ENCODE peak calls at places on chromosome 15, in six cellular contexts. R is AG09309, G is tibial nerve, K is retinal pigment epithelial cell, J is astrocyte, Y is neuronal stem cell. P is an unnamed sample.
A peak's percentile ranks its signal among the peaks of the same experiment; 100 is the strongest.

GRCh38 chr15:77033729-77034619 is 36.9 kb downstream of the TSPAN3 start:
- DNase-seq in G (peak; percentile 9), Y (no peak), R (no peak), J (no peak), K (no peak), P (no peak)

GRCh38 chr15:83284563-83285283 is at the start of gene BNC1:
- DNase-seq in Y (no peak), J (no peak), R (no peak), K (no peak), G (no peak), P (peak; percentile 26)

GRCh38 chr15:27831384-27832262 is 267.5 kb downstream of the OCA2 start:
- DNase-seq in R (no peak), G (no peak), K (no peak), Y (no peak), J (no peak), P (no peak)

GRCh38 chr15:66621491-66622467 is 56.0 kb upstream of the LCTL start:
- DNase-seq in G (no peak), K (peak; percentile 49), Y (peak; percentile 41), R (no peak), J (no peak), P (peak; percentile 34)

GRCh38 chr15:81098884-81099601 is 35.0 kb upstream of the CFAP161 start:
- DNase-seq in R (no peak), Y (no peak), J (no peak), K (no peak), G (no peak), P (peak; percentile 29)

GRCh38 chr15:78663703-78664102 is 22.7 kb upstream of the CHRNB4 start:
- DNase-seq in R (no peak), J (no peak), G (no peak), K (no peak), Y (no peak), P (no peak)

GRCh38 chr15:29208352-29208751 is 61.3 kb downstream of the NSMCE3 start:
- DNase-seq in Y (no peak), G (no peak), K (no peak), J (no peak), R (no peak), P (no peak)

GRCh38 chr15:80969316-80969715 is 20.3 kb downstream of the MESD start:
- DNase-seq in G (no peak), Y (no peak), K (no peak), J (no peak), R (no peak), P (no peak)

GRCh38 chr15:36358094-36358961 is 221.1 kb upstream of the CDIN1 start:
- DNase-seq in R (peak; percentile 55), J (peak; percentile 95), Y (no peak), G (no peak), K (peak; percentile 51), P (peak; percentile 83)

GRCh38 chr15:74906193-74906449 is 530 bp downstream of the FAM219B start:
- DNase-seq in R (no peak), K (no peak), G (no peak), Y (no peak), J (no peak), P (no peak)

GRCh38 chr15:62495670-62496328 is 330.7 kb upstream of the C2CD4B start:
- DNase-seq in G (no peak), J (peak; percentile 92), Y (no peak), K (peak; percentile 93), R (peak; percentile 89), P (peak; percentile 96)

GRCh38 chr15:81155375-81156218 is 21.5 kb downstream of the CFAP161 start:
- DNase-seq in K (no peak), J (peak; percentile 22), R (peak; percentile 53), Y (no peak), G (no peak), P (peak; percentile 83)

GRCh38 chr15:40219801-40220200 is 19.1 kb upstream of the PAK6 start:
- DNase-seq in Y (no peak), G (no peak), J (no peak), R (no peak), K (no peak), P (no peak)

GRCh38 chr15:31197497-31198414 is 96.2 kb upstream of the TRPM1 start:
- DNase-seq in R (no peak), K (no peak), J (no peak), Y (peak; percentile 15), G (no peak), P (no peak)

GRCh38 chr15:68028137-68028771 is 25.9 kb upstream of the PIAS1 start:
- DNase-seq in Y (no peak), R (no peak), K (no peak), G (no peak), J (peak; percentile 28), P (no peak)

GRCh38 chr15:101012326-101013040 is 93.3 kb downstream of the LRRK1 start:
- DNase-seq in R (no peak), Y (no peak), J (no peak), G (no peak), K (no peak), P (no peak)

GRCh38 chr15:32683906-32684584 is 33.8 kb upstream of the GREM1 start:
- DNase-seq in R (peak; percentile 90), K (no peak), G (no peak), Y (no peak), J (peak; percentile 99), P (peak; percentile 99)

GRCh38 chr15:47422901-47423300 is 294.4 kb upstream of the SEMA6D start:
- DNase-seq in Y (no peak), R (no peak), G (no peak), J (no peak), K (no peak), P (no peak)

GRCh38 chr15:78564743-78565096 is 600 bp upstream of the CHRNA5 start:
- DNase-seq in K (no peak), J (no peak), R (no peak), G (no peak), Y (no peak), P (no peak)

GRCh38 chr15:43939070-43939469 is 112.3 kb downstream of the WDR76 start:
- DNase-seq in R (no peak), Y (no peak), K (no peak), G (no peak), J (no peak), P (no peak)

GRCh38 chr15:77384086-77384485 is 35.8 kb downstream of the PEAK1 start:
- DNase-seq in J (no peak), K (no peak), R (no peak), G (no peak), Y (no peak), P (no peak)

GRCh38 chr15:60798821-60799220 is 319.9 kb upstream of the ICE2 start:
- DNase-seq in R (peak; percentile 73), G (no peak), J (peak; percentile 56), Y (no peak), K (no peak), P (peak; percentile 82)

GRCh38 chr15:60580068-60580467 is 101.1 kb upstream of the ICE2 start:
- DNase-seq in K (no peak), Y (no peak), J (no peak), G (no peak), R (no peak), P (no peak)

GRCh38 chr15:74978503-74978902 is 16.9 kb upstream of the SCAMP5 start:
- DNase-seq in R (no peak), K (no peak), J (no peak), G (no peak), Y (no peak), P (peak; percentile 33)

GRCh38 chr15:43230640-43231115 is 9.9 kb upstream of the EPB42 start:
- DNase-seq in G (no peak), J (no peak), Y (no peak), K (no peak), R (peak; percentile 33), P (peak; percentile 78)

GRCh38 chr15:100198442-100198841 is 143.3 kb downstream of the ADAMTS17 start:
- DNase-seq in K (no peak), R (no peak), G (no peak), J (no peak), Y (no peak), P (no peak)

GRCh38 chr15:98586066-98586465 is 62.3 kb upstream of the IGF1R start:
- DNase-seq in J (no peak), G (no peak), R (no peak), Y (no peak), K (no peak), P (no peak)

GRCh38 chr15:87711011-87711410 is 545.5 kb downstream of the NTRK3 start:
- DNase-seq in G (no peak), J (peak; percentile 82), Y (no peak), R (no peak), K (peak; percentile 11), P (no peak)

GRCh38 chr15:75943713-75944215 is 40.1 kb downstream of the FBXO22 start:
- DNase-seq in R (no peak), J (peak; percentile 36), K (no peak), Y (no peak), G (no peak), P (no peak)

GRCh38 chr15:72782993-72783562 is 480 bp downstream of the ADPGK start:
- DNase-seq in Y (no peak), G (peak; percentile 19), R (no peak), J (no peak), K (no peak), P (peak; percentile 32)

GRCh38 chr15:99055555-99056134 is 48.1 kb upstream of the PGPEP1L start:
- DNase-seq in K (no peak), G (no peak), R (no peak), J (no peak), Y (no peak), P (no peak)

DNA sequence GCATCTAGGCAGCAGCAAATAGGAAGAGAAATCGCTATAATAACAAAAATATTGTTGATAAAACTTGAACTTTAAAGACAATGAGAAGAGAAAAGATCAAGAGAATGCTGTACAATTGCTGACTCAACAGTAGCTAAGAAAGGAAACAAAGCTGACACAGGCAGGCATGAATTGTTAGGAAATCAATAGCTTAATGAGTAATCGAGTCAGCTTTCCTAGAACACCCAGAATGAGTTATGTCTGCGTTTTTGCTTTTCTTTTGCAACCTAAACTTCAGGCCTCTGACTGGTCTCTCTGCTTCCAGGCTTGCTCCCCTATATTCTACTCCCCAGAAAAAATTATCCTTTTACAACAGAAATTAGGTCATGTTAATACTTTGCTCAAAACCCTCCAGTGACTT is 116.1 kb downstream of the TMCO5A start:
- DNase-seq in R (no peak), J (peak; percentile 62), Y (no peak), G (no peak), K (no peak), P (peak; percentile 78)
- H3K4me3 ChIP-seq in R (no peak overlapping the region), J (no peak overlapping the region), Y (no peak overlapping the region), G (no peak overlapping the region), K (no peak overlapping the region), P (no peak overlapping the region)

GRCh38 chr15:51966192-51966591 is 5.4 kb downstream of the LEO1 start:
- DNase-seq in R (no peak), K (no peak), J (no peak), G (no peak), Y (no peak), P (no peak)
- H3K4me3 ChIP-seq in R (no peak overlapping the region), K (no peak overlapping the region), J (no peak overlapping the region), G (no peak overlapping the region), Y (no peak overlapping the region), P (no peak overlapping the region)

GRCh38 chr15:57592836-57593420 is 1.2 kb downstream of the MYZAP start:
- DNase-seq in J (no peak), Y (no peak), R (no peak), K (no peak), G (no peak), P (no peak)
- H3K4me3 ChIP-seq in J (no peak overlapping the region), Y (no peak overlapping the region), R (no peak overlapping the region), K (no peak overlapping the region), G (no peak overlapping the region), P (no peak overlapping the region)

DNA sequence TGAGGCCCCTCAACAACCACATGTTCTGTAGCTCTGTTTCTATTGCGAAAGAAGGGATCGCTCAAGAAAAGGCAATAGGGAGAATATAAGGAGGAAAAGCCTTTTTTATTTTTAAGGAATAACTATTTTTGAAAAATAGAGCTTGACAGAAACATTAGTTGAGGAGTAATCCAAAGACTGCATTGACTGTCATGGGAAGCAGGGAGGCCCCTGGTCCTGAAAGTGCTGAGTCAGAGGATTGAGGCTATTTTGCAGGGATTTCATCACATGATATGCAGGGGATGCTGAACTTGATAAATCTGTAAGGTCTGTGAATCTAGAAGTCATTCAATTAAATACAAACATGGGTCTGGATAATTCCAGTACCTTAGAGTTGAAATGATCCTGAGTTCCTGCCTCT is 92.0 kb downstream of the MTHFS start:
- DNase-seq in K (no peak), J (no peak), R (no peak), Y (no peak), G (no peak), P (peak; percentile 7)
- H3K4me3 ChIP-seq in K (no peak overlapping the region), J (no peak overlapping the region), R (no peak overlapping the region), Y (no peak overlapping the region), G (no peak overlapping the region), P (no peak overlapping the region)